ENCODE peak calls at places on chromosomes 16 and 17, in eight cellular contexts. E is choroid plexus epithelial cell, I is heart right ventricle, J is substantia nigra, D is posterior cingulate gyrus, B is AG04450, M is nephron progenitor cell, R is progenitor cell of endocrine pancreas. X is an unnamed sample.

GRCh38 chr17:63611354-63611753 is 10.7 kb downstream of the TACO1 start:
- DNase-seq in J (no peak), E (no peak), D (no peak), I (no peak), B (no peak), R (no peak), M (no peak), X (no peak)

GRCh38 chr16:23354246-23354645 is 52.1 kb downstream of the SCNN1B start:
- DNase-seq in J (no peak), E (no peak), M (no peak), R (no peak), B (no peak), I (no peak), D (no peak), X (no peak)

GRCh38 chr17:7862692-7863437 is 5.1 kb downstream of the CYB5D1 start:
- DNase-seq in D (no peak), J (peak; percentile 31), I (no peak), B (no peak), E (peak; percentile 53), R (no peak), M (peak; percentile 63), X (peak; percentile 46)

GRCh38 chr16:66444049-66444481 is 17.0 kb downstream of the BEAN1 start:
- DNase-seq in M (no peak), R (no peak), D (no peak), J (no peak), B (no peak), I (no peak), E (no peak), X (no peak)

GRCh38 chr17:47288531-47289116 is 35.0 kb downstream of the ITGB3 start:
- DNase-seq in M (no peak), J (no peak), D (no peak), I (no peak), R (no peak), B (no peak), E (peak; percentile 53), X (no peak)

GRCh38 chr17:29757788-29758187 is 135.1 kb upstream of the CORO6 start:
- DNase-seq in B (no peak), J (no peak), M (no peak), E (no peak), I (no peak), R (no peak), D (no peak), X (no peak)

GRCh38 chr16:49271363-49271762 is 10.3 kb downstream of the CBLN1 start:
- DNase-seq in R (no peak), D (no peak), J (no peak), I (no peak), M (no peak), B (no peak), E (no peak), X (no peak)

GRCh38 chr16:11819798-11820197 is 22.7 kb upstream of the ZC3H7A start:
- DNase-seq in B (no peak), D (no peak), E (no peak), J (no peak), M (no peak), R (no peak), I (no peak), X (no peak)

GRCh38 chr17:30323895-30324319 is 9.9 kb downstream of the TMIGD1 start:
- DNase-seq in M (no peak), I (no peak), E (peak; percentile 70), B (no peak), D (no peak), R (no peak), J (no peak), X (no peak)

GRCh38 chr17:42720996-42721583 is 23.8 kb downstream of the EZH1 start:
- DNase-seq in E (peak; percentile 85), B (peak; percentile 46), J (peak; percentile 24), I (no peak), M (peak; percentile 21), D (no peak), R (no peak), X (peak; percentile 33)

GRCh38 chr17:43604549-43604948 is 57.2 kb downstream of the MEOX1 start:
- DNase-seq in J (no peak), D (no peak), R (no peak), B (no peak), I (no peak), E (no peak), M (no peak), X (no peak)

GRCh38 chr17:4625181-4625601 is 16.3 kb downstream of the ALOX15 start:
- DNase-seq in B (no peak), I (no peak), J (no peak), R (no peak), D (peak; percentile 26), E (peak; percentile 64), M (no peak), X (no peak)

GRCh38 chr17:41813699-41814124 is 908 bp downstream of the FKBP10 start:
- DNase-seq in R (no peak), E (no peak), J (no peak), M (no peak), I (no peak), B (no peak), D (no peak), X (no peak)

GRCh38 chr17:50467114-50467854 is 1.4 kb downstream of the CHAD start:
- DNase-seq in E (no peak), M (no peak), J (no peak), R (no peak), D (no peak), I (no peak), B (no peak), X (no peak)

GRCh38 chr17:35568561-35568960 is 7.9 kb upstream of the SLFN14 start:
- DNase-seq in M (no peak), D (no peak), E (peak; percentile 70), I (no peak), B (no peak), R (no peak), J (no peak), X (no peak)

GRCh38 chr17:17351356-17351891 is 48.3 kb downstream of the NT5M start:
- DNase-seq in E (no peak), I (no peak), R (no peak), D (no peak), B (no peak), J (no peak), M (no peak), X (no peak)

GRCh38 chr17:74920306-74920620 is 2.8 kb downstream of the USH1G start:
- DNase-seq in E (no peak), J (no peak), D (no peak), I (no peak), B (no peak), M (no peak), R (no peak), X (no peak)

GRCh38 chr17:17416400-17417360 is 60.1 kb upstream of the MED9 start:
- DNase-seq in I (no peak), D (peak; percentile 95), E (peak; percentile 62), B (no peak), R (no peak), M (no peak), J (peak; percentile 51), X (no peak)

GRCh38 chr17:79728908-79729471 is 1.8 kb upstream of the ENPP7 start:
- DNase-seq in J (no peak), D (no peak), I (no peak), E (no peak), B (no peak), R (no peak), M (no peak), X (no peak)

GRCh38 chr16:67547423-67548264 is 14.7 kb upstream of the CTCF start:
- DNase-seq in E (no peak), I (no peak), J (no peak), M (no peak), B (no peak), D (no peak), R (no peak), X (peak; percentile 63)

GRCh38 chr16:15509593-15510520 is 75.5 kb downstream of the BMERB1 start:
- DNase-seq in R (no peak), M (no peak), J (no peak), D (no peak), B (no peak), I (no peak), E (peak; percentile 98), X (no peak)

X was measured in endothelial cell.